ENCODE peak calls at places on chromosome 9, in ten cellular contexts. B, E, W, J, K, C, U, V, L and H are unnamed samples.
A peak's percentile ranks its signal among the peaks of the same experiment; 100 is the strongest.

GRCh38 chr9:71628247-71628646 is 140.1 kb downstream of the CEMIP2 start:
- DNase-seq in L (peak; percentile 32), B (peak; percentile 13), C (no peak), E (no peak), U (no peak), W (no peak), J (peak; percentile 6), K (no peak), V (no peak), H (no peak)

GRCh38 chr9:98190757-98191105 is 1.7 kb downstream of the CORO2A start:
- DNase-seq in B (no peak), J (no peak), E (no peak), W (peak; percentile 36), L (no peak), C (no peak), U (no peak), K (no peak), V (no peak), H (no peak)

GRCh38 chr9:124875501-124875900 is 13.6 kb downstream of the ARPC5L start:
- DNase-seq in J (no peak), K (no peak), E (no peak), U (no peak), C (no peak), B (no peak), V (no peak), L (no peak), W (no peak), H (peak; percentile 27)

GRCh38 chr9:14530301-14530700 is 162.9 kb downstream of the ZDHHC21 start:
- DNase-seq in L (no peak), K (no peak), V (no peak), E (no peak), B (no peak), U (no peak), J (no peak), W (no peak), C (no peak), H (no peak)

GRCh38 chr9:111719541-111719940 is 58.1 kb downstream of the GNG10 start:
- DNase-seq in C (no peak), K (no peak), L (no peak), V (no peak), E (no peak), W (no peak), B (no peak), J (no peak), U (no peak), H (no peak)

GRCh38 chr9:90071257-90071656 is 466.4 kb downstream of the GADD45G start:
- DNase-seq in C (no peak), L (no peak), V (no peak), W (no peak), J (no peak), B (no peak), E (no peak), U (no peak), K (no peak), H (no peak)

GRCh38 chr9:117706421-117707150 is 2.4 kb downstream of the TLR4 start:
- DNase-seq in U (no peak), L (peak; percentile 28), E (no peak), K (no peak), J (no peak), C (no peak), B (peak; percentile 22), W (no peak), V (no peak), H (no peak)

GRCh38 chr9:99013550-99013949 is 69.8 kb downstream of the COL15A1 start:
- DNase-seq in J (no peak), V (no peak), E (no peak), L (no peak), C (no peak), U (no peak), W (no peak), K (no peak), B (no peak), H (no peak)

GRCh38 chr9:112535811-112536210 is 49.2 kb downstream of the KIAA1958 start:
- DNase-seq in C (no peak), L (peak; percentile 71), B (peak; percentile 74), V (no peak), E (no peak), W (no peak), J (peak; percentile 56), U (no peak), K (no peak), H (no peak)

GRCh38 chr9:18405240-18405639 is 68.7 kb upstream of the ADAMTSL1 start:
- DNase-seq in V (no peak), L (peak; percentile 22), C (no peak), K (no peak), U (no peak), W (no peak), B (peak; percentile 91), J (no peak), E (no peak), H (no peak)

GRCh38 chr9:104589611-104590010 is 9.6 kb downstream of the OR13C5 start:
- DNase-seq in U (no peak), K (no peak), L (no peak), C (no peak), J (no peak), V (no peak), W (no peak), B (peak; percentile 47), E (no peak), H (no peak)

GRCh38 chr9:17003576-17004240 is 131.1 kb upstream of the CNTLN start:
- DNase-seq in K (no peak), U (no peak), J (peak; percentile 83), L (peak; percentile 42), W (no peak), C (no peak), V (no peak), E (no peak), B (peak; percentile 69), H (no peak)

GRCh38 chr9:21160178-21160577 is 6.3 kb downstream of the IFNA21 start:
- DNase-seq in J (no peak), W (no peak), V (no peak), K (no peak), L (peak; percentile 64), B (no peak), U (no peak), E (no peak), C (no peak), H (no peak)

GRCh38 chr9:110064721-110065252 is 143.2 kb downstream of the C9orf152 start:
- DNase-seq in U (no peak), B (no peak), J (no peak), W (no peak), V (no peak), C (no peak), E (no peak), L (no peak), K (no peak), H (peak; percentile 58)

GRCh38 chr9:22244141-22245011 is 202.2 kb upstream of the DMRTA1 start:
- DNase-seq in W (no peak), C (peak; percentile 37), E (peak; percentile 29), V (peak; percentile 55), K (no peak), B (peak; percentile 67), J (peak; percentile 63), L (peak; percentile 81), U (peak; percentile 40), H (no peak)
- TF ChIP-seq CTCF in W (peak; percentile 80), C (peak; percentile 38), E (no peak), V (peak; percentile 60), K (peak; percentile 19), B (peak; percentile 87), J (peak; percentile 67), L (peak; percentile 80), U (peak; percentile 63), H (peak; percentile 25)

GRCh38 chr9:137832830-137833590 is 44.6 kb upstream of the CACNA1B start:
- DNase-seq in L (no peak), E (no peak), J (no peak), U (no peak), C (no peak), W (no peak), K (no peak), V (no peak), B (no peak), H (peak; percentile 64)
- TF ChIP-seq CTCF in L (no peak), E (no peak), J (no peak), U (no peak), C (no peak), W (no peak), K (no peak), V (no peak), B (no peak), H (no peak)

GRCh38 chr9:26216702-26217101 is 538.5 kb upstream of the TUSC1 start:
- DNase-seq in E (no peak), C (no peak), B (no peak), V (no peak), J (no peak), K (no peak), L (no peak), U (no peak), W (no peak), H (no peak)

GRCh38 chr9:26221295-26221694 is 543.1 kb upstream of the TUSC1 start:
- DNase-seq in B (no peak), U (no peak), W (no peak), E (no peak), C (no peak), V (no peak), J (no peak), K (no peak), L (no peak), H (no peak)

DNA sequence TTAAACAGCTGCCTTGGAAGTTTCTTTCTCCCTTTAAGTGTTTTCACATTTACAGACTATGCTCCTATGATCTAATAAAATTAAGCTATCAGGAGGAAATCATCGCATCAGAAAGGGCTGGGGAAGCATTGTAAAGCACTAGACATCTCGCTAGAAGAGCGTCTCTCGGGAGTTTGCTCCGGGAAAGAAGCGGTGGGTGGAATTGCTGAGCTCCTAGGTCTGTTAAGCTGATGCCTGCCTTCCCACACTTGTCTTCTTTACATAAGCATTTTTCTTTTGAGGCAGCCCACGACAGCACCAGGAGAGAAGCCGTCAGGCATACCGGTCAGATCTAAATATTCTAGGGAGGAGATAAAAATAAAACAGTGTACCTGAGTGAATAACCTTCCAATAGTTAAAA is 541.7 kb upstream of the TUSC1 start:
- DNase-seq in L (peak; percentile 5), J (no peak), E (no peak), V (no peak), K (no peak), W (no peak), C (no peak), U (no peak), B (no peak), H (no peak)
- TF ChIP-seq CTCF in L (no peak), J (no peak), E (no peak), V (no peak), K (no peak), W (no peak), C (no peak), U (no peak), B (no peak), H (no peak)

DNA sequence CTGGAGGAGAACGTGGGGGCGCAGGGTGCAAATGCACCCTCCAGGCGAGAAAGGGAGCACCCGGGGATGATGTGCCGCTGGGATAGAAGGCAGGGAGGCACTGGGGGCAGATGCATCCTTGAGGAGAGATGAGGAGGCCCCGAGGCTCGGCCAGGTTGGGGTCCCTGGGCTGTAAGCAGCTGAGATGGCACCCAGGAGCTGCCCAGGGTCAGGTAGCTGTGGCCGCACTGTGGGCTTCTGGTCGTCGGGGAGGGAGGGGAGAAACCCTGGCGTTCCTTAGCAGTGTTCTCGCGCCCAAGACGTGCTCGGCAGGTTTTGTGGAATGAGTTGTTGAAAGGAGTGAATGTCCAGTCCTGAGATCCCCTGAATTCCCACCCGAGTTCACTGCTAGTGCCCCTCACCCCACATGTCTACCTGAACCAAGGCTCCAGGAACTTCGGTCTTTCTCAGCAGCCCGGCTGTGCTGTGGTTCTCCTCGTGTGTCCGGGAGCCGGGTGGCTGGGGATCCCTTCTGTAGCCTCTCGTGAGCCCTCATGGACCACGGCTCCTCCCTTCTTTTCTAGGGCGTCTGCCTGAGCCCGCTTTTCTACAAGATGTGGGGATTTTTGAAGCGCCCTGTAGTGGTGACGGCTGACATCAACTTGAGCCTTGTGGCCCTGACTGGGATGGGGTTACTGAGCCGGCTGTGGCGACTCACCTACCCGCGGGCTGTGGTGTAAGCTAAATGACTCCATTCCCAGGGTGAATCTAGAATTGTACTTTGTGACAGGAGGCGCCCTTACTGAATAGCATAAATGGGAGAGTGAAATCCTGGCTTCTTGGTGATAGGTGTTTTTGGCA is 1.1 kb downstream of the POMT1 start:
- DNase-seq in B (peak; percentile 35), C (peak; percentile 18), W (no peak), E (no peak), U (no peak), K (no peak), L (no peak), J (peak; percentile 49), V (peak; percentile 49), H (no peak)
- TF ChIP-seq CTCF in B (peak; percentile 7), C (no peak), W (no peak), E (no peak), U (no peak), K (no peak), L (no peak), J (no peak), V (no peak), H (no peak)